ENCODE peak calls at places on chromosomes 1 and 21, in eight cellular contexts. One of them, this sample, is unnamed.

GRCh38 chr1:244340396-244340795 is 111.3 kb downstream of the ADSS2 start:
- DNase-seq in mucosa of descending colon: no peak
- DNase-seq in naive B cell: no peak
- DNase-seq in kidney: no peak
- DNase-seq in EL: no peak
- DNase-seq in HS-27A: no peak
- DNase-seq in CD8-positive, alpha-beta memory T cell: no peak
- DNase-seq in stimulated activated effector memory CD8-positive, alpha-beta T cell treated with anti-CD3 and anti-CD28 coated beads, Interleukin-12 subunit alpha, Interleukin-12 subunit beta, amount 100 ng/mL, for 72 hours: no peak
- DNase-seq in this sample: no peak

GRCh38 chr1:46448109-46448911 is 41.3 kb upstream of the DMBX1 start:
- DNase-seq in mucosa of descending colon: no peak
- DNase-seq in naive B cell: no peak
- DNase-seq in kidney: no peak
- DNase-seq in EL: no peak
- DNase-seq in HS-27A: no peak
- DNase-seq in CD8-positive, alpha-beta memory T cell: peak
- DNase-seq in stimulated activated effector memory CD8-positive, alpha-beta T cell treated with anti-CD3 and anti-CD28 coated beads, Interleukin-12 subunit alpha, Interleukin-12 subunit beta, amount 100 ng/mL, for 72 hours: no peak
- DNase-seq in this sample: no peak

GRCh38 chr1:107277022-107277421 is 136.2 kb downstream of the NTNG1 start:
- DNase-seq in mucosa of descending colon: no peak
- DNase-seq in naive B cell: no peak
- DNase-seq in kidney: no peak
- DNase-seq in EL: peak
- DNase-seq in HS-27A: no peak
- DNase-seq in CD8-positive, alpha-beta memory T cell: no peak
- DNase-seq in stimulated activated effector memory CD8-positive, alpha-beta T cell treated with anti-CD3 and anti-CD28 coated beads, Interleukin-12 subunit alpha, Interleukin-12 subunit beta, amount 100 ng/mL, for 72 hours: no peak
- DNase-seq in this sample: no peak

GRCh38 chr1:111736548-111737215 is 2.5 kb downstream of the INKA2 start:
- DNase-seq in mucosa of descending colon: no peak
- DNase-seq in naive B cell: no peak
- DNase-seq in kidney: peak
- DNase-seq in EL: peak
- DNase-seq in HS-27A: no peak
- DNase-seq in CD8-positive, alpha-beta memory T cell: no peak
- DNase-seq in stimulated activated effector memory CD8-positive, alpha-beta T cell treated with anti-CD3 and anti-CD28 coated beads, Interleukin-12 subunit alpha, Interleukin-12 subunit beta, amount 100 ng/mL, for 72 hours: no peak
- DNase-seq in this sample: no peak

GRCh38 chr1:202126426-202126825 is 3.7 kb downstream of the GPR37L1 start:
- DNase-seq in mucosa of descending colon: no peak
- DNase-seq in naive B cell: no peak
- DNase-seq in kidney: no peak
- DNase-seq in EL: no peak
- DNase-seq in HS-27A: no peak
- DNase-seq in CD8-positive, alpha-beta memory T cell: no peak
- DNase-seq in stimulated activated effector memory CD8-positive, alpha-beta T cell treated with anti-CD3 and anti-CD28 coated beads, Interleukin-12 subunit alpha, Interleukin-12 subunit beta, amount 100 ng/mL, for 72 hours: no peak
- DNase-seq in this sample: no peak

GRCh38 chr1:196455697-196456096 is 152.5 kb downstream of the KCNT2 start:
- DNase-seq in mucosa of descending colon: no peak
- DNase-seq in naive B cell: no peak
- DNase-seq in kidney: no peak
- DNase-seq in EL: no peak
- DNase-seq in HS-27A: no peak
- DNase-seq in CD8-positive, alpha-beta memory T cell: no peak
- DNase-seq in stimulated activated effector memory CD8-positive, alpha-beta T cell treated with anti-CD3 and anti-CD28 coated beads, Interleukin-12 subunit alpha, Interleukin-12 subunit beta, amount 100 ng/mL, for 72 hours: no peak
- DNase-seq in this sample: no peak

GRCh38 chr1:18948048-18948912 is 8.2 kb downstream of the IFFO2 start:
- DNase-seq in mucosa of descending colon: peak
- DNase-seq in naive B cell: peak
- DNase-seq in kidney: peak
- DNase-seq in EL: peak
- DNase-seq in HS-27A: no peak
- DNase-seq in CD8-positive, alpha-beta memory T cell: peak
- DNase-seq in stimulated activated effector memory CD8-positive, alpha-beta T cell treated with anti-CD3 and anti-CD28 coated beads, Interleukin-12 subunit alpha, Interleukin-12 subunit beta, amount 100 ng/mL, for 72 hours: peak
- DNase-seq in this sample: no peak

GRCh38 chr21:27572681-27573080 is 605.8 kb upstream of the ADAMTS5 start:
- DNase-seq in mucosa of descending colon: no peak
- DNase-seq in naive B cell: no peak
- DNase-seq in kidney: no peak
- DNase-seq in EL: peak
- DNase-seq in HS-27A: peak
- DNase-seq in CD8-positive, alpha-beta memory T cell: no peak
- DNase-seq in stimulated activated effector memory CD8-positive, alpha-beta T cell treated with anti-CD3 and anti-CD28 coated beads, Interleukin-12 subunit alpha, Interleukin-12 subunit beta, amount 100 ng/mL, for 72 hours: no peak
- DNase-seq in this sample: no peak

GRCh38 chr1:178774263-178774662 is 49.2 kb downstream of the RALGPS2 start:
- DNase-seq in mucosa of descending colon: no peak
- DNase-seq in naive B cell: no peak
- DNase-seq in kidney: no peak
- DNase-seq in EL: peak
- DNase-seq in HS-27A: peak
- DNase-seq in CD8-positive, alpha-beta memory T cell: no peak
- DNase-seq in stimulated activated effector memory CD8-positive, alpha-beta T cell treated with anti-CD3 and anti-CD28 coated beads, Interleukin-12 subunit alpha, Interleukin-12 subunit beta, amount 100 ng/mL, for 72 hours: no peak
- DNase-seq in this sample: no peak

This sample was measured in esophagus squamous epithelium.